ENCODE peak calls at places on chromosomes 7 and 10, in six cellular contexts. U is cardiac muscle cell, O is body of pancreas, Q is uterus, W is OCI-LY7, T is gastrocnemius medialis. L is an unnamed sample.

GRCh38 chr7:19982841-19983835 is 209.7 kb upstream of the TMEM196 start:
- DNase-seq in U (peak; percentile 82), O (peak; percentile 43), Q (peak; percentile 66), T (no peak), W (peak; percentile 41), L (peak; percentile 54)

GRCh38 chr10:112548535-112549276 is 101.7 kb downstream of the VTI1A start:
- DNase-seq in T (no peak), O (no peak), Q (no peak), U (no peak), W (no peak), L (no peak)

GRCh38 chr10:114714281-114714741 is 56.2 kb upstream of the ABLIM1 start:
- DNase-seq in T (no peak), O (no peak), U (peak; percentile 82), W (no peak), Q (no peak), L (no peak)

GRCh38 chr7:68321076-68321639 is 1277.1 kb upstream of the AUTS2 start:
- DNase-seq in W (no peak), Q (peak; percentile 14), T (peak; percentile 70), U (no peak), O (peak; percentile 29), L (peak; percentile 17)

GRCh38 chr10:129041916-129042315 is 425.1 kb upstream of the MGMT start:
- DNase-seq in O (no peak), T (no peak), W (no peak), U (no peak), Q (no peak), L (peak; percentile 73)

GRCh38 chr10:69679736-69680135 is 49.7 kb downstream of the FAM241B start:
- DNase-seq in O (no peak), Q (no peak), U (no peak), W (no peak), T (no peak), L (no peak)

GRCh38 chr7:43572516-43573049 is 10.3 kb upstream of the STK17A start:
- DNase-seq in T (peak; percentile 28), Q (no peak), O (peak; percentile 74), W (no peak), U (peak; percentile 100), L (peak; percentile 19)

GRCh38 chr7:132590162-132590561 is 13.9 kb upstream of the PLXNA4 start:
- DNase-seq in U (no peak), Q (no peak), T (no peak), W (no peak), O (no peak), L (no peak)

GRCh38 chr7:98323597-98324322 is 42.3 kb downstream of the BRI3 start:
- DNase-seq in Q (no peak), W (no peak), O (no peak), T (no peak), U (peak; percentile 59), L (no peak)

GRCh38 chr7:36982749-36983148 is 258.5 kb upstream of the AOAH start:
- DNase-seq in O (no peak), U (no peak), W (no peak), T (no peak), Q (no peak), L (no peak)

GRCh38 chr10:6036861-6037321 is 25.3 kb downstream of the IL2RA start:
- DNase-seq in Q (no peak), W (peak; percentile 70), U (no peak), T (no peak), O (no peak), L (no peak)

GRCh38 chr10:22334414-22335203 is 10.7 kb upstream of the SPAG6 start:
- DNase-seq in Q (no peak), W (no peak), O (no peak), T (no peak), U (peak; percentile 43), L (peak; percentile 70)

GRCh38 chr7:121026159-121026558 is 37.6 kb downstream of the CPED1 start:
- DNase-seq in U (no peak), O (no peak), Q (no peak), T (no peak), W (no peak), L (no peak)

GRCh38 chr7:64907641-64908326 is 4.7 kb downstream of the ZNF273 start:
- DNase-seq in T (no peak), O (no peak), W (peak; percentile 44), U (peak; percentile 64), Q (no peak), L (no peak)

GRCh38 chr7:24778543-24779282 is 21.4 kb upstream of the GSDME start:
- DNase-seq in W (peak; percentile 23), T (peak; percentile 63), Q (no peak), U (peak; percentile 87), O (peak; percentile 69), L (peak; percentile 24)

GRCh38 chr10:74957199-74958084 is 131.0 kb downstream of the KAT6B start:
- DNase-seq in Q (no peak), T (no peak), O (no peak), W (no peak), U (no peak), L (no peak)

DNA sequence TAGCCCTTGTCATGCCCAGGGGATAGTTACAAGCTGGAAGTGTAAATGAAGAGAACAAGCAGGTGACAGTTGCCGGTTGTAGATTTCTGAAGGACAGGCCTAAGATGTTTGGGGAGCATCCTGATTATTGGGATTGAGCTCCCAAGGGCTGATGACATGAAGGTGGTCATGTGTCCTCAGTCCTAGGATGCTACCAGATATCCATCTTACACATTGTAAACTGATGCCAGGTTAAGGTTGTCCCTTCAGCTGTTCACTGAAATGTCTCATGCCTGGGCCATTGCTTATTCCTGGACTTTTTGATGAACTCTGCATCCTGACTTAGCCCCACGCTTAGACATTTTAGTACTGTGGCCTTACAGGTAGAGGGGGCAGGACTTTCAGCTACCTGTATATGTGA is 1.3 kb downstream of the ZMIZ2 start:
- DNase-seq in W (no peak), Q (no peak), O (no peak), U (no peak), T (no peak), L (no peak)
- H3K4me3 ChIP-seq in W (peak overlapping the region; percentile 94), Q (no peak overlapping the region), O (no peak overlapping the region), U (no peak overlapping the region), T (peak overlapping the region; percentile 83), L (no peak overlapping the region)

DNA sequence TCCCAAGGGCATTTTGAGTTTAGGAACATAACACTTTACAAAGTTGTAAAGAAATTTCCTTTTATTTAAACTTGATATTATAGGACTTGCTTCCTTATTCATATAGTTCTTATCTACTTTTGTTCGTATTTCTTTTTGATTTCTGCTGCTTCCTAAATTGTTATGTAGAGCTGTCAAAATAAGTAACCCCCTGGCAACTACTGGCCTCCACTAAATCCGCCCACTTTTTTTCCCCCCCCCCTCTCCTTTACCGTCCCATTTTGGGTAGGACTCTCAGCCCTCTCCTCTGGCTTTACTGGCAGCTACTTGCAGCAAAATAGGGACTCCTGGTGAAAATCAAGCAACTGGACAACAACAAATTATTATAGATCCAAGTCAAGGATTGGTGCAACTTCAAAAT is 1.1 kb downstream of the SP4 start:
- DNase-seq in U (no peak), W (no peak), T (no peak), O (no peak), Q (no peak), L (no peak)
- H3K4me1 ChIP-seq in U (peaks cover 30% of the 10 kb centered on the region), W (peaks cover 48% of the 10 kb centered on the region), T (peaks cover 47% of the 10 kb centered on the region), O (peaks cover 49% of the 10 kb centered on the region), Q (no peaks in the 10 kb centered on the region), L (no peaks in the 10 kb centered on the region)

GRCh38 chr7:83648464-83649241 is at the start of gene SEMA3E:
- DNase-seq in Q (no peak), U (peak; percentile 38), W (no peak), T (peak; percentile 2), O (peak; percentile 22), L (peak; percentile 39)
- TF ChIP-seq CTCF in Q (no peak), U (no peak), W (no peak), T (no peak), O (no peak), L (no peak)

GRCh38 chr7:73827568-73828106 is 3.2 kb upstream of the CLDN4 start:
- DNase-seq in O (peak; percentile 96), W (no peak), T (peak; percentile 32), U (no peak), Q (peak; percentile 51), L (peak; percentile 32)
- H3K4me3 ChIP-seq in O (no peak overlapping the region), W (no peak overlapping the region), T (no peak overlapping the region), U (no peak overlapping the region), Q (no peak overlapping the region), L (no peak overlapping the region)

GRCh38 chr10:71010730-71011129 is 122.4 kb upstream of the PCBD1 start:
- DNase-seq in O (no peak), T (no peak), U (no peak), Q (no peak), W (no peak), L (peak; percentile 23)
- H3K4me1 ChIP-seq in O (no peaks in the 10 kb centered on the region), T (no peaks in the 10 kb centered on the region), U (peaks cover 8% of the 10 kb centered on the region), Q (no peaks in the 10 kb centered on the region), W (no peaks in the 10 kb centered on the region), L (no peaks in the 10 kb centered on the region)

GRCh38 chr7:158590181-158590530 is 2.5 kb upstream of the PTPRN2 start:
- DNase-seq in W (no peak), Q (no peak), U (no peak), T (no peak), O (no peak), L (no peak)

GRCh38 chr7:158589653-158590052 is 2.0 kb upstream of the PTPRN2 start:
- DNase-seq in Q (no peak), T (no peak), O (no peak), W (no peak), U (no peak), L (no peak)

GRCh38 chr7:158591944-158592343 is 4.3 kb upstream of the PTPRN2 start:
- DNase-seq in W (no peak), O (no peak), Q (no peak), U (no peak), T (no peak), L (no peak)

GRCh38 chr7:158595068-158595467 is 7.4 kb upstream of the PTPRN2 start:
- DNase-seq in T (no peak), O (no peak), W (peak; percentile 9), Q (no peak), U (peak; percentile 45), L (no peak)

GRCh38 chr7:158592541-158592940 is 4.9 kb upstream of the PTPRN2 start:
- DNase-seq in T (no peak), U (no peak), Q (no peak), O (no peak), W (no peak), L (no peak)
- TF ChIP-seq CTCF in T (no peak), U (no peak), Q (no peak), O (no peak), W (no peak), L (no peak)

GRCh38 chr7:116582806-116583444 is 58.1 kb downstream of the CAV1 start:
- DNase-seq in W (no peak), Q (peak; percentile 48), T (peak; percentile 14), O (no peak), U (peak; percentile 79), L (no peak)
- H3K4me3 ChIP-seq in W (no peak overlapping the region), Q (no peak overlapping the region), T (no peak overlapping the region), O (no peak overlapping the region), U (no peak overlapping the region), L (no peak overlapping the region)

GRCh38 chr10:37576154-37576553 is 281.3 kb downstream of the ZNF248 start:
- DNase-seq in O (no peak), U (no peak), W (no peak), Q (no peak), T (no peak), L (no peak)

GRCh38 chr10:37566336-37566735 is 291.1 kb downstream of the ZNF248 start:
- DNase-seq in T (no peak), U (no peak), W (no peak), O (no peak), Q (no peak), L (no peak)

GRCh38 chr10:37572206-37572605 is 285.2 kb downstream of the ZNF248 start:
- DNase-seq in Q (no peak), W (no peak), U (no peak), T (no peak), O (no peak), L (no peak)
- H3K4me1 ChIP-seq in Q (no peaks in the 10 kb centered on the region), W (no peaks in the 10 kb centered on the region), U (no peaks in the 10 kb centered on the region), T (no peaks in the 10 kb centered on the region), O (no peaks in the 10 kb centered on the region), L (no peaks in the 10 kb centered on the region)